ENCODE peak calls at places on chromosomes 13 and 19, in eight cellular contexts. One of them, this sample, is unnamed.

GRCh38 chr13:49265822-49266221 is 18.1 kb downstream of the CDADC1 start:
- DNase-seq in choroid plexus epithelial cell: peak; percentile 75
- DNase-seq in heart right ventricle: no peak
- DNase-seq in NCI-H1092: no peak
- DNase-seq in EH: peak; percentile 47
- DNase-seq in kidney glomerular epithelial cell: no peak
- DNase-seq in putamen: no peak
- DNase-seq in BE2C: no peak
- DNase-seq in this sample: peak; percentile 77

GRCh38 chr19:44710483-44710882 is 11.5 kb downstream of the CEACAM16 start:
- DNase-seq in choroid plexus epithelial cell: no peak
- DNase-seq in heart right ventricle: no peak
- DNase-seq in NCI-H1092: no peak
- DNase-seq in EH: no peak
- DNase-seq in kidney glomerular epithelial cell: no peak
- DNase-seq in putamen: no peak
- DNase-seq in BE2C: no peak
- DNase-seq in this sample: no peak

GRCh38 chr19:56117889-56118288 is 3.2 kb downstream of the ZNF787 start:
- DNase-seq in choroid plexus epithelial cell: no peak
- DNase-seq in heart right ventricle: no peak
- DNase-seq in NCI-H1092: no peak
- DNase-seq in EH: no peak
- DNase-seq in kidney glomerular epithelial cell: no peak
- DNase-seq in putamen: no peak
- DNase-seq in BE2C: no peak
- DNase-seq in this sample: no peak

GRCh38 chr13:83895994-83896580 is 13.8 kb upstream of the SLITRK1 start:
- DNase-seq in choroid plexus epithelial cell: peak; percentile 66
- DNase-seq in heart right ventricle: no peak
- DNase-seq in NCI-H1092: no peak
- DNase-seq in EH: peak; percentile 61
- DNase-seq in kidney glomerular epithelial cell: peak; percentile 71
- DNase-seq in putamen: no peak
- DNase-seq in BE2C: no peak
- DNase-seq in this sample: peak; percentile 6

GRCh38 chr13:29883941-29884518 is 33.6 kb upstream of the UBL3 start:
- DNase-seq in choroid plexus epithelial cell: no peak
- DNase-seq in heart right ventricle: no peak
- DNase-seq in NCI-H1092: no peak
- DNase-seq in EH: peak; percentile 49
- DNase-seq in kidney glomerular epithelial cell: peak; percentile 32
- DNase-seq in putamen: no peak
- DNase-seq in BE2C: no peak
- DNase-seq in this sample: peak; percentile 27

GRCh38 chr13:99968521-99969367 is 2.8 kb downstream of the ZIC5 start:
- DNase-seq in choroid plexus epithelial cell: peak; percentile 61
- DNase-seq in heart right ventricle: no peak
- DNase-seq in NCI-H1092: peak; percentile 46
- DNase-seq in EH: no peak
- DNase-seq in kidney glomerular epithelial cell: no peak
- DNase-seq in putamen: no peak
- DNase-seq in BE2C: no peak
- DNase-seq in this sample: no peak

GRCh38 chr19:10238172-10238783 is 7.1 kb upstream of the S1PR2 start:
- DNase-seq in choroid plexus epithelial cell: peak; percentile 50
- DNase-seq in heart right ventricle: peak; percentile 65
- DNase-seq in NCI-H1092: peak; percentile 91
- DNase-seq in EH: peak; percentile 77
- DNase-seq in kidney glomerular epithelial cell: no peak
- DNase-seq in putamen: no peak
- DNase-seq in BE2C: no peak
- DNase-seq in this sample: peak; percentile 91

GRCh38 chr13:85665286-85665685 is 133.9 kb downstream of the SLITRK6 start:
- DNase-seq in choroid plexus epithelial cell: peak; percentile 22
- DNase-seq in heart right ventricle: no peak
- DNase-seq in NCI-H1092: no peak
- DNase-seq in EH: peak; percentile 3
- DNase-seq in kidney glomerular epithelial cell: no peak
- DNase-seq in putamen: no peak
- DNase-seq in BE2C: no peak
- DNase-seq in this sample: peak; percentile 82

GRCh38 chr13:40662866-40663265 is 3.6 kb downstream of the FOXO1 start:
- DNase-seq in choroid plexus epithelial cell: peak; percentile 39
- DNase-seq in heart right ventricle: no peak
- DNase-seq in NCI-H1092: no peak
- DNase-seq in EH: no peak
- DNase-seq in kidney glomerular epithelial cell: peak; percentile 28
- DNase-seq in putamen: no peak
- DNase-seq in BE2C: no peak
- DNase-seq in this sample: no peak

GRCh38 chr19:44776402-44777096 is 1.1 kb upstream of the CBLC start:
- DNase-seq in choroid plexus epithelial cell: no peak
- DNase-seq in heart right ventricle: no peak
- DNase-seq in NCI-H1092: no peak
- DNase-seq in EH: no peak
- DNase-seq in kidney glomerular epithelial cell: no peak
- DNase-seq in putamen: no peak
- DNase-seq in BE2C: no peak
- DNase-seq in this sample: no peak

GRCh38 chr13:34617684-34618083 is 324.4 kb upstream of the NBEA start:
- DNase-seq in choroid plexus epithelial cell: no peak
- DNase-seq in heart right ventricle: no peak
- DNase-seq in NCI-H1092: no peak
- DNase-seq in EH: no peak
- DNase-seq in kidney glomerular epithelial cell: no peak
- DNase-seq in putamen: no peak
- DNase-seq in BE2C: no peak
- DNase-seq in this sample: no peak

GRCh38 chr13:42600943-42601342 is 27.0 kb downstream of the TNFSF11 start:
- DNase-seq in choroid plexus epithelial cell: no peak
- DNase-seq in heart right ventricle: no peak
- DNase-seq in NCI-H1092: no peak
- DNase-seq in EH: peak; percentile 1
- DNase-seq in kidney glomerular epithelial cell: no peak
- DNase-seq in putamen: no peak
- DNase-seq in BE2C: no peak
- DNase-seq in this sample: no peak

GRCh38 chr19:815775-816499 is 5.8 kb downstream of the PLPPR3 start:
- DNase-seq in choroid plexus epithelial cell: no peak
- DNase-seq in heart right ventricle: no peak
- DNase-seq in NCI-H1092: no peak
- DNase-seq in EH: no peak
- DNase-seq in kidney glomerular epithelial cell: no peak
- DNase-seq in putamen: no peak
- DNase-seq in BE2C: no peak
- DNase-seq in this sample: no peak

GRCh38 chr13:33179463-33179862 is 106.1 kb downstream of the STARD13 start:
- DNase-seq in choroid plexus epithelial cell: no peak
- DNase-seq in heart right ventricle: no peak
- DNase-seq in NCI-H1092: no peak
- DNase-seq in EH: no peak
- DNase-seq in kidney glomerular epithelial cell: no peak
- DNase-seq in putamen: no peak
- DNase-seq in BE2C: no peak
- DNase-seq in this sample: no peak

GRCh38 chr13:46386426-46386995 is 541 bp downstream of the RUBCNL start:
- DNase-seq in choroid plexus epithelial cell: no peak
- DNase-seq in heart right ventricle: no peak
- DNase-seq in NCI-H1092: no peak
- DNase-seq in EH: no peak
- DNase-seq in kidney glomerular epithelial cell: no peak
- DNase-seq in putamen: no peak
- DNase-seq in BE2C: no peak
- DNase-seq in this sample: no peak

GRCh38 chr19:44602071-44602470 is 11.3 kb upstream of the IGSF23 start:
- DNase-seq in choroid plexus epithelial cell: no peak
- DNase-seq in heart right ventricle: no peak
- DNase-seq in NCI-H1092: no peak
- DNase-seq in EH: no peak
- DNase-seq in kidney glomerular epithelial cell: no peak
- DNase-seq in putamen: no peak
- DNase-seq in BE2C: no peak
- DNase-seq in this sample: no peak

GRCh38 chr13:40639226-40639681 is 27.2 kb downstream of the FOXO1 start:
- DNase-seq in choroid plexus epithelial cell: peak; percentile 73
- DNase-seq in heart right ventricle: peak; percentile 30
- DNase-seq in NCI-H1092: no peak
- DNase-seq in EH: peak; percentile 54
- DNase-seq in kidney glomerular epithelial cell: no peak
- DNase-seq in putamen: no peak
- DNase-seq in BE2C: no peak
- DNase-seq in this sample: no peak

GRCh38 chr19:48760514-48761221 is 5.3 kb downstream of the FGF21 start:
- DNase-seq in choroid plexus epithelial cell: no peak
- DNase-seq in heart right ventricle: peak; percentile 53
- DNase-seq in NCI-H1092: no peak
- DNase-seq in EH: no peak
- DNase-seq in kidney glomerular epithelial cell: no peak
- DNase-seq in putamen: no peak
- DNase-seq in BE2C: no peak
- DNase-seq in this sample: no peak

GRCh38 chr19:10503002-10503789 is at the start of gene KEAP1:
- DNase-seq in choroid plexus epithelial cell: peak; percentile 35
- DNase-seq in heart right ventricle: peak; percentile 33
- DNase-seq in NCI-H1092: peak; percentile 31
- DNase-seq in EH: peak; percentile 29
- DNase-seq in kidney glomerular epithelial cell: no peak
- DNase-seq in putamen: no peak
- DNase-seq in BE2C: peak; percentile 60
- DNase-seq in this sample: no peak

GRCh38 chr19:49473868-49474544 is at the start of gene FLT3LG:
- DNase-seq in choroid plexus epithelial cell: peak; percentile 76
- DNase-seq in heart right ventricle: peak; percentile 84
- DNase-seq in NCI-H1092: peak; percentile 9
- DNase-seq in EH: peak; percentile 82
- DNase-seq in kidney glomerular epithelial cell: peak; percentile 53
- DNase-seq in putamen: no peak
- DNase-seq in BE2C: peak; percentile 74
- DNase-seq in this sample: peak; percentile 69

GRCh38 chr13:75760182-75760981 is 124.3 kb downstream of the LMO7 start:
- DNase-seq in choroid plexus epithelial cell: peak; percentile 45
- DNase-seq in heart right ventricle: peak; percentile 10
- DNase-seq in NCI-H1092: peak; percentile 66
- DNase-seq in EH: no peak
- DNase-seq in kidney glomerular epithelial cell: peak; percentile 66
- DNase-seq in putamen: peak; percentile 78
- DNase-seq in BE2C: no peak
- DNase-seq in this sample: peak; percentile 33

GRCh38 chr19:56566904-56567273 is 379 bp upstream of the ZNF470 start:
- DNase-seq in choroid plexus epithelial cell: peak; percentile 34
- DNase-seq in heart right ventricle: peak; percentile 54
- DNase-seq in NCI-H1092: peak; percentile 0
- DNase-seq in EH: peak; percentile 44
- DNase-seq in kidney glomerular epithelial cell: no peak
- DNase-seq in putamen: peak; percentile 23
- DNase-seq in BE2C: peak; percentile 68
- DNase-seq in this sample: no peak